ENCODE peak calls at places on chromosomes 4 and X, in six cellular contexts. O is small intestine; Y is CD8-positive, alpha-beta memory T cell; J is MM.1S; A is fibroblast of lung; C is vagina. X is an unnamed sample. For H3K36me3 and H3K9me3, the result is how much of the 10 kb centered on the place peaks cover.

GRCh38 chr4:146105464-146105863 is 70.1 kb upstream of the LSM6 start:
- DNase-seq in O (no peak), Y (no peak), J (no peak), A (no peak), C (no peak), X (no peak)

GRCh38 chrX:134622813-134623185 is 35.5 kb downstream of the PLAC1 start:
- DNase-seq in O (no peak), Y (no peak), J (no peak), A (no peak), C (no peak), X (no peak)

GRCh38 chr4:155805016-155805415 is 46.2 kb downstream of the GUCY1B1 start:
- DNase-seq in O (no peak), Y (no peak), J (no peak), A (peak), C (no peak), X (no peak)

GRCh38 chrX:13387656-13388421 is 68.0 kb upstream of the ATXN3L start:
- DNase-seq in O (no peak), Y (no peak), J (no peak), A (no peak), C (no peak), X (no peak)

GRCh38 chrX:24207826-24208225 is 58.3 kb downstream of the ZFX start:
- DNase-seq in O (no peak), Y (no peak), J (no peak), A (peak), C (no peak), X (no peak)

GRCh38 chr4:74632634-74633033 is 161.7 kb downstream of the BTC start:
- DNase-seq in O (no peak), Y (no peak), J (no peak), A (peak), C (no peak), X (no peak)

GRCh38 chr4:151690164-151690856 is 70.5 kb downstream of the GATB start:
- DNase-seq in O (peak), Y (no peak), J (no peak), A (peak), C (no peak), X (no peak)

GRCh38 chr4:14916554-14917304 is 85.6 kb upstream of the CPEB2 start:
- DNase-seq in O (no peak), Y (no peak), J (no peak), A (peak), C (no peak), X (no peak)

GRCh38 chr4:145881991-145882390 is 56.6 kb downstream of the ZNF827 start:
- DNase-seq in O (peak), Y (no peak), J (peak), A (no peak), C (no peak), X (no peak)

GRCh38 chrX:126655061-126655460 is 102.4 kb upstream of the DCAF12L1 start:
- DNase-seq in O (no peak), Y (no peak), J (no peak), A (no peak), C (no peak), X (no peak)

GRCh38 chrX:24982306-24982965 is 33.3 kb downstream of the ARX start:
- DNase-seq in O (no peak), Y (no peak), J (no peak), A (no peak), C (no peak), X (no peak)

GRCh38 chr4:48127882-48128394 is 6.1 kb downstream of the TXK start:
- DNase-seq in O (peak), Y (peak), J (peak), A (peak), C (no peak), X (no peak)

GRCh38 chrX:39650883-39651282 is 446.9 kb downstream of the BCOR start:
- DNase-seq in O (no peak), Y (no peak), J (no peak), A (no peak), C (no peak), X (no peak)

GRCh38 chr4:166421556-166422156 is 548.6 kb downstream of the TLL1 start:
- DNase-seq in O (no peak), Y (no peak), J (no peak), A (peak), C (no peak), X (no peak)

GRCh38 chrX:147811803-147812202 is 99.9 kb upstream of the FMR1 start:
- DNase-seq in O (no peak), Y (no peak), J (no peak), A (no peak), C (no peak), X (no peak)

GRCh38 chr4:178293601-178294000 is 851.4 kb upstream of the AGA start:
- DNase-seq in O (no peak), Y (no peak), J (no peak), A (no peak), C (no peak), X (no peak)

GRCh38 chrX:77160301-77160700 is 286.9 kb upstream of the FGF16 start:
- DNase-seq in O (no peak), Y (no peak), J (no peak), A (no peak), C (no peak), X (peak)

DNA sequence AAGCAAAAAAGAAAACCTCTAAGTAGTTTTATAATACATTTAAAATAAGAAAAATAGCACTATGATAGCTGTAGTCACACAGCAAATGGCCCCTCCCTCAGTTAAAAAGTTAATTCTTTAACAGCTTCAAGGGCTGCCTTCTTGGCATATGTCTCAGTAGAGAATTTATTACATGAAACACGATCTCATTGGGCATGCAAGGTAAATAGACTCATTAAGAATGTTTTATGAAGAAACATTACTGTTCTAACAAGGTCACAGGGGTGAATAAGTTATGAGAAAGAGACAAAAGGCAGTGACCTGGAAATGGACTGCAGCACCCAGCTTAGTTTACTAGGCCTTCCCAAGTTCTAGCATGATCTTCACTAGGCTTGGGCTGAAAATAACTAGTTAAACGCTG is 277.7 kb downstream of the NR3C2 start:
- DNase-seq in O (no peak), Y (no peak), J (no peak), A (no peak), C (no peak), X (no peak)
- H3K36me3 ChIP-seq in O (under half), Y (under half), J (under half), A (under half), C (under half), X (under half)

DNA sequence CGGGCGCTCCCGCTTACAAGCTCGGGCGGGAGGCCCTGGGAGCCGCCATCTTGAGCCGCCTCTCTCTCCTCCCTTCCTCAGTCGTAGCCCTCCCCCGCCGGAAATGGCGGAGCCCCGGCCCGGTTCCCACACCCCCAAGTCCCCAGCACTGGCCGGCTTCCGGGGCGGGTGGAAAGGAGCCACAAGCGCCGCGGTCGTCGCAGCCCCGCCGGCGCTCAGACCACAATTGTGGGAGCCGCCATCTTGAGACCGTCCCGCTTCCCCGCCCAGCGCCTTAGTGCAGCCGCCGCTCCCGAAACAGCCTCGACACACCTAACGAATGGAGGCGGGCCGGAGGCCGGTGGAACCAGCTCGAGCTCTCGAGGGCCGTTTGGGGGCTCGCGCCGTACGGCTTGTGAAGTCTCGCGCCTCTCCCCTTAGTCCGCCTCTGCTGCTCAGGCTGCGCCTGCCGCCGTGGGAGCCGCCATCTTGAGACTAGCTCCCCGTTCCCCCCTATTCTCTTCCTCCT is 440 bp downstream of the HCFC1 start:
- DNase-seq in O (peak), Y (peak), J (peak), A (peak), C (no peak), X (peak)
- H3K9me3 ChIP-seq in O (under half), Y (under half), J (under half), A (under half), C (under half), X (under half)

GRCh38 chrX:15702488-15703371 is 35.3 kb upstream of the CA5B start:
- DNase-seq in O (no peak), Y (no peak), J (no peak), A (no peak), C (no peak), X (no peak)
- H3K36me3 ChIP-seq in O (under half), Y (under half), J (under half), A (under half), C (under half), X (under half)

GRCh38 chr4:54233128-54233696 is 4.1 kb downstream of the PDGFRA start:
- DNase-seq in O (peak), Y (peak), J (peak), A (peak), C (no peak), X (peak)
- H3K9me3 ChIP-seq in O (under half), Y (under half), J (under half), A (under half), C (under half), X (under half)

GRCh38 chr4:38677466-38677865 is 13.5 kb downstream of the KLF3 start:
- DNase-seq in O (no peak), Y (no peak), J (no peak), A (no peak), C (no peak), X (no peak)

GRCh38 chr4:38674206-38675144 is 10.5 kb downstream of the KLF3 start:
- DNase-seq in O (peak), Y (no peak), J (no peak), A (no peak), C (no peak), X (no peak)

GRCh38 chr4:38678078-38678477 is 14.1 kb downstream of the KLF3 start:
- DNase-seq in O (no peak), Y (no peak), J (no peak), A (peak), C (no peak), X (no peak)

GRCh38 chr4:38675167-38676121 is 11.4 kb downstream of the KLF3 start:
- DNase-seq in O (peak), Y (peak), J (peak), A (peak), C (no peak), X (peak)

DNA sequence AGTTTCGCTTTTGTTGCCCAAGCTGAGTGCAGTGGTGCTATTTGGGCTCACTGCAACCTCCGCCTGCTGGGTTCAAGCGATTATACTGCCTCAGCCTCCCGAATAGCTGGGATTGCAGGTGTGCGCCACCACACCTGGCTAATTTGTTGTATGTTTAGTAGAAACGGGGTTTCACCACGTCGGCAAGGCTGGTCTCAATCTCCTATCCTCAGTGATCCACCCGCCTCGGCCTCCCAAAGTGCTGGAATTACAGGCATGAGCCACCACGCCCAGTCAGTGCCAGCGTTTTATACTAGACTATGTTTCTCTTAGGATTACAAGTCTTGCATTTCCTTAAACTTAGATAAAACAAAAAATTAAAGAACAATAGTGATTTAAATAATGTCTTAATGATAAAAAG is 13.0 kb downstream of the KLF3 start:
- DNase-seq in O (no peak), Y (no peak), J (no peak), A (no peak), C (no peak), X (no peak)
- H3K36me3 ChIP-seq in O (under half), Y (under half), J (under half), A (under half), C (under half), X (under half)

GRCh38 chrX:53324085-53324484 is 42.7 kb upstream of the IQSEC2 start:
- DNase-seq in O (no peak), Y (no peak), J (no peak), A (no peak), C (no peak), X (no peak)
- H3K9me3 ChIP-seq in O (under half), Y (under half), J (under half), A (under half), C (under half), X (under half)

GRCh38 chr4:122360754-122361153 is 18.1 kb upstream of the ADAD1 start:
- DNase-seq in O (no peak), Y (no peak), J (no peak), A (no peak), C (no peak), X (no peak)
- H3K36me3 ChIP-seq in O (under half), Y (under half), J (under half), A (under half), C (under half), X (under half)

DNA sequence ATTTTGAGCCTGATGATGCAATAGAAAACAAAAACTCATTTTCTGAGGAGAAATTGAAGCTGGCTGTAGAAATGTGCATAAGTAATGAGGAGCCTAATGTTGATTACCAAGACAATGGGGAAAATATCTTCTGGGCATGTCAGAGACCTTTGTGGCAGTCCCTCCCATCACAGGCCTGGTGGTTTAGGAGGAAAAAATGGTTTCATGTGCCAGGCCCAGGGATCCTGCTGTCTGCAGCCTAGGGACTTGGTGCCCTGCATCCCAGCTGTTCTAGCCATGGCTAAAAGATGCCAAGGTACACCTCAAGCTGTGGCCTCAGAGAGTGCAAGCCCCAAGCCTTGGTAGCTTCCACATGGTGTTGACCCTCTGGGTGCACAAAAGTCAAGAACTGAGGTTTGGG is 128.7 kb upstream of the ARHGEF9 start:
- DNase-seq in O (no peak), Y (no peak), J (no peak), A (no peak), C (no peak), X (no peak)
- H3K9me3 ChIP-seq in O (under half), Y (under half), J (under half), A (under half), C (under half), X (under half)

DNA sequence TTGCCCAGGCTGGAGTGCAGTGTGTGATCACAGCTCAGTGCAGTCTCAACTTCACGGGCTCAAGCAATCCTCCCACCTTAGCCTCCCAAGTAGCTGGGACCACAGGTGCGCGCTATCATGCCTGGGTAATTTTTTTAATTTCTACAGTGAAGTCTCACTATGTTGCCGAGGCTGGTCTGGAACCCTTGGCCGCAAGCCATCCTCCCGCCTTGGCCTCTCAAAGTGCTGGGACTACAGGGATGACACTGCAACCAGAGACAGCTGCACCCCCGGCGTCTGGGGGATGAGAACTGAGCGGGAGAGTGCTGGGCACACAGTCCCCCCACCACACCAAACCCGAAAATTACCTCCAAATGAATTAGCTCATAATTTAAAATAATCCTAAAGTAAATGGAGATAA is 33.1 kb upstream of the GTPBP6 start:
- DNase-seq in O (no peak), Y (no peak), J (no peak), A (no peak), C (no peak), X (peak)
- H3K36me3 ChIP-seq in O (under half), Y (under half), J (under half), A (under half), C (under half), X (under half)

DNA sequence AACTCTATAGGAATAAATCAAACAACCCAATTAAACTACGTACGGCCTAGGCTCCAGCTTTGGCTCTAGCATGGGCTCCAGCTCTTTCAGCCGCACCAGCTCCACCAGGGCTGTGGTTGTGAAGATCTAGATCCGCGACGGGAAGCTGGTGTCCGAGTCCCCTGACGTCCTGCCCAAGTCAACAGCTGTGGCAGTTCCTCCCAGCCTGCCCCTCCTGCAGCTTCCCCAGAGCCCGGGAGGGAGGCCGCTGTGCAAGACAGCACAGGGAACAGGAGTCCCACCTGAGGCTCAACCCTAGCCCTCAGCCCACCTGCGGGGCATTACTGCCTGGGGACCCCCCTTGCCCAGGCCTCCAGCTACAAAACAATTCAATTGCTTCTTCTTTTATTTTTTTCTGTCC is 2680.3 kb downstream of the PCDH7 start:
- DNase-seq in O (no peak), Y (no peak), J (no peak), A (no peak), C (no peak), X (no peak)
- H3K9me3 ChIP-seq in O (under half), Y (under half), J (under half), A (under half), C (under half), X (under half)

X was measured in right lobe of liver.